ENCODE peak calls at places on chromosomes 12 and 14, in four cellular contexts. W is stomach, I is tibial artery, U is epithelial cell of esophagus. N is an unnamed sample.

GRCh38 chr12:109737111-109737510 is 23.5 kb downstream of the FAM222A start:
- DNase-seq in W (peak; percentile 23), I (no peak), U (no peak), N (no peak)

GRCh38 chr14:65287264-65288131 is 125.0 kb upstream of the FUT8 start:
- DNase-seq in W (no peak), I (no peak), U (no peak), N (no peak)

GRCh38 chr14:92659765-92660561 is 88.5 kb downstream of the LGMN start:
- DNase-seq in W (no peak), I (peak; percentile 79), U (peak; percentile 81), N (peak; percentile 65)

GRCh38 chr12:57735952-57736742 is 2.4 kb downstream of the AGAP2 start:
- DNase-seq in W (no peak), I (no peak), U (no peak), N (no peak)

GRCh38 chr12:70628701-70629480 is 8.3 kb downstream of the PTPRB start:
- DNase-seq in W (no peak), I (no peak), U (no peak), N (no peak)

GRCh38 chr12:124520258-124520657 is 47.2 kb downstream of the NCOR2 start:
- DNase-seq in W (peak; percentile 86), I (peak; percentile 65), U (peak; percentile 85), N (no peak)

GRCh38 chr14:96666088-96666487 is 131.1 kb upstream of the VRK1 start:
- DNase-seq in W (no peak), I (no peak), U (no peak), N (no peak)

GRCh38 chr14:62745496-62745895 is 299.8 kb downstream of the KCNH5 start:
- DNase-seq in W (no peak), I (no peak), U (peak; percentile 70), N (no peak)

GRCh38 chr12:122086641-122087285 is 8.2 kb downstream of the MLXIP start:
- DNase-seq in W (no peak), I (no peak), U (no peak), N (no peak)

GRCh38 chr14:96052541-96053105 is 13.5 kb downstream of the C14orf132 start:
- DNase-seq in W (no peak), I (no peak), U (no peak), N (no peak)

GRCh38 chr12:25500651-25501050 is 52.4 kb downstream of the LMNTD1 start:
- DNase-seq in W (no peak), I (no peak), U (peak; percentile 39), N (peak; percentile 48)

GRCh38 chr12:69096669-69097364 is 142.6 kb upstream of the CPSF6 start:
- DNase-seq in W (no peak), I (no peak), U (peak; percentile 31), N (peak; percentile 13)

GRCh38 chr12:80720516-80720915 is 3.8 kb downstream of the MYF5 start:
- DNase-seq in W (no peak), I (no peak), U (no peak), N (no peak)

GRCh38 chr14:24192933-24193332 is 2.3 kb downstream of the TM9SF1 start:
- DNase-seq in W (no peak), I (no peak), U (no peak), N (no peak)

GRCh38 chr14:83425138-83425537 is 1891.5 kb upstream of the SEL1L start:
- DNase-seq in W (no peak), I (no peak), U (peak; percentile 66), N (peak; percentile 75)

GRCh38 chr14:103522028-103522581 is 525 bp downstream of the CKB start:
- DNase-seq in W (no peak), I (no peak), U (no peak), N (no peak)
- H3K4me3 ChIP-seq in W (peak overlapping the region; percentile 60), I (peak overlapping the region; percentile 85), U (peak overlapping the region; percentile 60), N (peak overlapping the region; percentile 64)

DNA sequence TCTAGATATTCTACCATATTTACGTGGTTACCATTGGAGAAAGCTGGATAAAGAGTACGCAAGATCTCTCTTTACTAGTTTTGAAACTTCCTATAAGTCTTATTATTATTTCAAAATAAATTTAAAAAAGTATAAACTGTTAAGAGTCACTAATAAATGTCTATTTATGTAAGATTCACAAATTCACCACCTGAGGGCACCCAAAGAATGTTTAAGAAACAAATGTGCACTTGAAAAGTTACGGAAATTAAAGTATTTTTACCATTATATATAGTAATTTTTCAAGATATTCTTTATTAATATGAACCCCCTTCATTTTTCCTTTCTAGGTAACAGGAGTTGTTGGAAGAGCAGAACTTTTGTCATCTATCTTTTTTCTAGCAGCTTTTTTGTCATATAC is 11.9 kb downstream of the TMTC3 start:
- DNase-seq in W (no peak), I (no peak), U (peak; percentile 54), N (peak; percentile 64)
- TF ChIP-seq CTCF in W (no peak), I (peak; percentile 20), U (peak; percentile 3), N (peak; percentile 56)

DNA sequence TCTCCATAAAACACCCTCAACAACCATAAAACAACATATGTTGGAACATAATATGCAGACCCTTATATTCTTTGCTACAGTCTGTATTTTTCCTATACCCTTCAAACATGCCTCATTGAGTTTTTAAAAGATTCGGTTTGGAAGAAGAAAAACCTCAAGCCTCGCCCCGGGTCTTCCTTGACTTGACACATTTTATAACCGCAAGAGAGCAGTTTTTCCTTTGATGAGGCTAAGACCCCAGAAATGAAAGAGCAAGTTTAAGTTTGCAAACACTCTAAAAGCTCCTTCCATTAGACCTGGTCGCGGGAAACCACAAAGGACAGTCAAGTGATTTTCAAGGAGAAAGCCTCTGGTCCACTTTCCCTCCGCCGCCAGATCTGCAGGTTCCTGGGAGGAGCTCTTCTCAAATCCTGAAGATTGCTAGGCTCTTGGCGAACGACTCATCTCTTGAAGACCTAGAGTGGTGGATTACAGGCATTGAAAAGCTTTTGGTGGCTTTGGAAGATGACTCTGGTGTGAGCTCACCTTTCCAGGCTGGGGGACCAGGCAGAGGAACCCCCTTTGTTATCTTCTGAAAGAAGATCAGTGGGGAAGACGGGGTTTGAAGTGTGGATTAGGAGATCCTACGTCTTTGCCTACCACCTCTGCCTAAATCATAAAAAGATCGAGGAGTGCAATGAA is at the start of gene ASCL4:
- DNase-seq in W (no peak), I (no peak), U (no peak), N (no peak)
- H3K4me3 ChIP-seq in W (peak within 1 kb of the TSS; percentile 36), I (peak within 1 kb of the TSS; percentile 30), U (no peak within 1 kb of the TSS), N (no peak within 1 kb of the TSS)

GRCh38 chr12:46071769-46072624 is 81.6 kb upstream of the SCAF11 start:
- DNase-seq in W (peak; percentile 74), I (peak; percentile 43), U (peak; percentile 76), N (peak; percentile 67)

GRCh38 chr12:46073321-46073720 is 82.9 kb upstream of the SCAF11 start:
- DNase-seq in W (no peak), I (no peak), U (no peak), N (peak; percentile 16)

GRCh38 chr12:46065412-46066166 is 75.2 kb upstream of the SCAF11 start:
- DNase-seq in W (no peak), I (no peak), U (peak; percentile 54), N (no peak)

GRCh38 chr12:46067062-46067461 is 76.7 kb upstream of the SCAF11 start:
- DNase-seq in W (no peak), I (no peak), U (no peak), N (no peak)

GRCh38 chr12:46071335-46071734 is 81.0 kb upstream of the SCAF11 start:
- DNase-seq in W (no peak), I (no peak), U (peak; percentile 68), N (no peak)
- TF ChIP-seq CTCF in W (no peak), I (no peak), U (no peak), N (peak; percentile 6)

N was measured in AG10803.